ENCODE peak calls at places on chromosomes 2 and 18, in six cellular contexts. H is lower lobe of right lung, D is epithelial cell of esophagus, V is astrocyte, O is tibial artery, B is dorsolateral prefrontal cortex. N is an unnamed sample.

GRCh38 chr2:232485757-232486557 is 1.7 kb downstream of the ECEL1 start:
- DNase-seq in H (peak), D (no peak), V (no peak), O (no peak), B (no peak), N (no peak)

GRCh38 chr2:233966388-233966787 is 49.2 kb downstream of the TRPM8 start:
- DNase-seq in H (no peak), D (no peak), V (peak), O (no peak), B (peak), N (no peak)

GRCh38 chr18:73891572-73892421 is 255.8 kb downstream of the FBXO15 start:
- DNase-seq in H (no peak), D (no peak), V (no peak), O (no peak), B (no peak), N (no peak)

GRCh38 chr2:240925191-240925575 is 19.0 kb downstream of the CROCC2 start:
- DNase-seq in H (no peak), D (no peak), V (no peak), O (peak), B (peak), N (no peak)

GRCh38 chr2:241982711-241983570 is 113.4 kb downstream of the RTP5 start:
- DNase-seq in H (no peak), D (no peak), V (no peak), O (no peak), B (no peak), N (no peak)

GRCh38 chr18:49052891-49053644 is 102.3 kb upstream of the SMAD7 start:
- DNase-seq in H (no peak), D (no peak), V (peak), O (no peak), B (no peak), N (no peak)

GRCh38 chr2:74566423-74567085 is 12.0 kb downstream of the DOK1 start:
- DNase-seq in H (no peak), D (peak), V (peak), O (no peak), B (no peak), N (no peak)

GRCh38 chr2:74425523-74425922 is 4.0 kb downstream of the WDR54 start:
- DNase-seq in H (no peak), D (peak), V (no peak), O (no peak), B (no peak), N (peak)

GRCh38 chr2:2852015-2852777 is 521.1 kb upstream of the MYT1L start:
- DNase-seq in H (no peak), D (no peak), V (no peak), O (no peak), B (no peak), N (no peak)
- TF ChIP-seq CTCF in H (no peak), D (no peak), V (no peak), O (no peak), B (no peak), N (no peak)

GRCh38 chr18:12422936-12423335 is 15.2 kb downstream of the PRELID3A start:
- DNase-seq in H (no peak), D (no peak), V (no peak), O (no peak), B (no peak), N (no peak)
- TF ChIP-seq CTCF in H (no peak), D (peak), V (no peak), O (no peak), B (no peak), N (no peak)

GRCh38 chr2:121076885-121077549 is 208.0 kb downstream of the TFCP2L1 start:
- DNase-seq in H (peak), D (peak), V (no peak), O (peak), B (no peak), N (peak)
- TF ChIP-seq CTCF in H (peak), D (peak), V (peak), O (peak), B (peak), N (peak)

GRCh38 chr2:102621630-102622029 is 2.3 kb downstream of the SLC9A2 start:
- DNase-seq in H (no peak), D (no peak), V (no peak), O (no peak), B (no peak), N (no peak)

GRCh38 chr2:102620367-102620766 is 1.0 kb downstream of the SLC9A2 start:
- DNase-seq in H (no peak), D (no peak), V (no peak), O (no peak), B (no peak), N (no peak)

GRCh38 chr2:102618452-102619413 is 620 bp upstream of the SLC9A2 start:
- DNase-seq in H (peak), D (no peak), V (peak), O (no peak), B (no peak), N (no peak)

GRCh38 chr2:102622646-102623045 is 3.3 kb downstream of the SLC9A2 start:
- DNase-seq in H (no peak), D (no peak), V (no peak), O (no peak), B (no peak), N (no peak)

DNA sequence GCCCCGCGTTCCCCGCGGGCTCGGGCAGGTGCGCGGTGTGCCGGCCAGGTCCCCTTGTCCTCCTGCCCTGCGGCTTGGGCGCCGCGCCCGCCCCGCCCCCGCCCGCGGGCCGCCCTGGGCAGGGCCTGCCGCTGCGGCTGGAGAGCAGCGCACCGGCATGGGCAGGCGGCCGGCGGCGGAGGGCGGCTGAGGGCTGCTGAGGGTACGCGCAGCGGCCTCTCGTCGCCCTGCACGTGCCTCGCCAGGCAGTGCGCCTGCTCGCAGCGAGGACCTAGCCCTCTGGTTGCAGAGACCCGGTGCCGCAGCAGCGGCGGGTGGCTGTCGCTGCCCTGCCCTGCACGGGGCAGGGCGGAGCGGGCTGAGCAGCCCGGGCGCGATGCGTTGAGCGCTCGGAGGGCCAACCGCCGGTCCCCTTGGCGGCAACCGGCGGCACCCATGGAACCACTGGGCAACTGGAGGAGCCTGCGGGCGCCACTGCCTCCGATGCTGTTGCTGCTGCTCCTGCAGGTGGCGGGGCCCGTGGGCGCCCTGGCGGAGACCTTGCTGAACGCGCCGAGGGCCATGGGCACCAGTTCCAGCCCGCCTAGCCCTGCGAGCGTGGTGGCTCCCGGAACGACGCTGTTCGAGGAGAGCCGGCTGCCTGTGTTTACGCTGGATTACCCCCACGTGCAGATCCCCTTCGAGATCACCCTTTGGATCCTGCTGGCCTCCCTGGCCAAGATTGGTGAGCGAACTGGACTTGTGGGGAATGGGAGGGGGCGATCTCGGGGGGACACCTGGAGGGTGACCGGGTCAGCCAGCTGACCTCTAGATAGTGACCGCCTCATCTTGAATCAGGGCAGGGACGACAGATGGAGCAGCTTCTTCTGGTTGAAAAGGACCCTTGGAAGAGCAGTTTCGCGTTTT is at the start of gene SLC9A2:
- DNase-seq in H (peak), D (peak), V (peak), O (no peak), B (no peak), N (no peak)
- TF ChIP-seq CTCF in H (no peak), D (no peak), V (no peak), O (no peak), B (no peak), N (no peak)

GRCh38 chr18:30997223-30997622 is 45.3 kb downstream of the DSC3 start:
- DNase-seq in H (no peak), D (no peak), V (no peak), O (no peak), B (no peak), N (no peak)

GRCh38 chr18:30999887-31000628 is 42.5 kb downstream of the DSC3 start:
- DNase-seq in H (no peak), D (no peak), V (no peak), O (no peak), B (no peak), N (no peak)

GRCh38 chr18:30999186-30999585 is 43.4 kb downstream of the DSC3 start:
- DNase-seq in H (no peak), D (no peak), V (no peak), O (no peak), B (no peak), N (no peak)
- TF ChIP-seq CTCF in H (no peak), D (no peak), V (no peak), O (no peak), B (peak), N (no peak)